ENCODE peak calls at places on chromosomes 6 and 20, in five cellular contexts. L is iris pigment epithelial cell, D is T-cell, J is HEK293T, P is GM13976. Q is an unnamed sample.

GRCh38 chr20:1327241-1327653 is 1.7 kb downstream of the SDCBP2 start:
- DNase-seq in L (peak; percentile 70), D (no peak), J (no peak), P (no peak), Q (no peak)

GRCh38 chr6:31403283-31403989 is at the start of gene MICA:
- DNase-seq in L (peak; percentile 72), D (peak; percentile 27), J (peak; percentile 81), P (peak; percentile 94), Q (peak; percentile 46)

GRCh38 chr20:33663161-33664084 is 1.3 kb downstream of the C20orf144 start:
- DNase-seq in L (peak; percentile 78), D (peak; percentile 74), J (peak; percentile 87), P (peak; percentile 93), Q (peak; percentile 66)

GRCh38 chr6:111874030-111874425 is 776 bp upstream of the FYN start:
- DNase-seq in L (peak; percentile 49), D (peak; percentile 73), J (no peak), P (peak; percentile 40), Q (peak; percentile 72)

GRCh38 chr6:15346315-15346714 is 100.4 kb downstream of the JARID2 start:
- DNase-seq in L (no peak), D (no peak), J (no peak), P (no peak), Q (peak; percentile 42)

GRCh38 chr20:47392015-47392720 is 35.7 kb upstream of the ZMYND8 start:
- DNase-seq in L (peak; percentile 97), D (no peak), J (peak; percentile 45), P (peak; percentile 50), Q (no peak)

GRCh38 chr6:111750753-111751684 is 122.2 kb downstream of the FYN start:
- DNase-seq in L (peak; percentile 90), D (peak; percentile 77), J (no peak), P (no peak), Q (peak; percentile 72)

GRCh38 chr20:31956556-31957220 is 4.8 kb upstream of the PDRG1 start:
- DNase-seq in L (no peak), D (no peak), J (no peak), P (no peak), Q (no peak)

Q was measured in naive thymus-derived CD4-positive, alpha-beta T cell.